ENCODE peak calls at places on chromosomes 16 and 17, in five cellular contexts. Z is CD4-positive, CD25-positive, alpha-beta regulatory T cell; G is effector memory CD4-positive, alpha-beta T cell; T is CD8-positive, alpha-beta memory T cell; E is CD4-positive, alpha-beta memory T cell. O is an unnamed sample. For H3K9me3, the result is how much of the 10 kb centered on the place peaks cover.

GRCh38 chr17:78784397-78784751 is 2.3 kb upstream of the CYTH1 start:
- DNase-seq in T (no peak), G (no peak), Z (no peak), E (no peak), O (no peak)

GRCh38 chr16:11990672-11991390 is 14.3 kb downstream of the SNX29 start:
- DNase-seq in E (no peak), Z (no peak), T (no peak), G (no peak), O (no peak)

GRCh38 chr17:63843387-63844292 is 1.2 kb upstream of the SMARCD2 start:
- DNase-seq in G (no peak), Z (peak), T (no peak), E (peak), O (no peak)

GRCh38 chr16:59535298-59535697 is 801.2 kb upstream of the GOT2 start:
- DNase-seq in T (no peak), Z (no peak), E (no peak), G (no peak), O (no peak)

GRCh38 chr16:65538945-65539344 is 417.1 kb upstream of the CDH11 start:
- DNase-seq in T (no peak), E (no peak), G (no peak), Z (no peak), O (no peak)

GRCh38 chr17:65231662-65232335 is 94.6 kb downstream of the RGS9 start:
- DNase-seq in Z (peak), T (no peak), E (peak), G (peak), O (no peak)

GRCh38 chr16:73176577-73177013 is 128.7 kb upstream of the ZFHX3 start:
- DNase-seq in Z (no peak), G (no peak), T (no peak), E (no peak), O (no peak)

GRCh38 chr16:84686702-84687298 is 13.0 kb upstream of the USP10 start:
- DNase-seq in G (no peak), E (no peak), Z (no peak), T (no peak), O (no peak)

GRCh38 chr17:10727192-10727591 is 2.6 kb downstream of the TMEM220 start:
- DNase-seq in E (no peak), Z (no peak), T (no peak), G (no peak), O (no peak)

GRCh38 chr17:82097187-82097918 is 683 bp downstream of the FASN start:
- DNase-seq in T (no peak), G (no peak), Z (peak), E (no peak), O (no peak)

GRCh38 chr16:48542020-48542473 is 67.9 kb downstream of the N4BP1 start:
- DNase-seq in G (no peak), E (no peak), T (no peak), Z (no peak), O (no peak)

GRCh38 chr17:14320098-14320497 is 19.2 kb downstream of the HS3ST3B1 start:
- DNase-seq in G (no peak), E (no peak), T (no peak), Z (no peak), O (no peak)

GRCh38 chr16:54242199-54242598 is 44.4 kb downstream of the IRX3 start:
- DNase-seq in E (no peak), G (no peak), Z (no peak), T (no peak), O (no peak)

GRCh38 chr16:85562102-85562786 is 50.9 kb upstream of the GSE1 start:
- DNase-seq in E (no peak), T (no peak), G (no peak), Z (no peak), O (no peak)

GRCh38 chr17:68424861-68425260 is 32.4 kb downstream of the WIPI1 start:
- DNase-seq in T (no peak), E (no peak), Z (no peak), G (no peak), O (no peak)

GRCh38 chr16:85227262-85227923 is 115.1 kb upstream of the CIBAR2 start:
- DNase-seq in T (no peak), E (no peak), G (no peak), Z (no peak), O (no peak)

GRCh38 chr16:30030011-30030685 is 923 bp downstream of the TLCD3B start:
- DNase-seq in T (no peak), E (no peak), Z (no peak), G (no peak), O (no peak)

GRCh38 chr17:29180788-29181160 is 576 bp upstream of the MYO18A start:
- DNase-seq in T (no peak), G (no peak), Z (no peak), E (no peak), O (no peak)

GRCh38 chr16:81544691-81545365 is 100.2 kb downstream of the CMIP start:
- DNase-seq in G (no peak), T (no peak), Z (no peak), E (no peak), O (no peak)

GRCh38 chr17:53449324-53449723 is 373.4 kb upstream of the KIF2B start:
- DNase-seq in Z (no peak), E (no peak), T (no peak), G (no peak), O (no peak)

GRCh38 chr17:73646409-73647305 is 2.4 kb upstream of the SDK2 start:
- DNase-seq in G (no peak), E (no peak), T (no peak), Z (no peak), O (peak)

GRCh38 chr17:30808785-30809286 is 15.7 kb downstream of the CRLF3 start:
- DNase-seq in G (no peak), T (peak), Z (peak), E (peak), O (peak)

GRCh38 chr17:28416703-28417311 is 10.8 kb upstream of the SLC46A1 start:
- DNase-seq in Z (peak), T (peak), G (no peak), E (peak), O (peak)

GRCh38 chr17:79623786-79624657 is 13.2 kb upstream of the RBFOX3 start:
- DNase-seq in Z (no peak), E (no peak), G (no peak), T (peak), O (no peak)

GRCh38 chr16:69150146-69150865 is 17.9 kb downstream of the UTP4 start:
- DNase-seq in E (peak), G (peak), Z (peak), T (peak), O (no peak)

GRCh38 chr16:79712273-79712672 is 111.7 kb upstream of the MAF start:
- DNase-seq in G (no peak), T (no peak), E (no peak), Z (no peak), O (no peak)

GRCh38 chr17:51439395-51440229 is 179.3 kb downstream of the UTP18 start:
- DNase-seq in Z (no peak), G (no peak), T (no peak), E (no peak), O (no peak)

GRCh38 chr16:69114346-69114975 is 9.0 kb downstream of the HAS3 start:
- DNase-seq in T (no peak), G (no peak), E (no peak), Z (no peak), O (no peak)

GRCh38 chr16:66703359-66704215 is 7.0 kb upstream of the CMTM4 start:
- DNase-seq in Z (no peak), G (no peak), T (no peak), E (no peak), O (no peak)

GRCh38 chr17:57568340-57568739 is 176.8 kb downstream of the CCDC182 start:
- DNase-seq in Z (no peak), T (no peak), G (no peak), E (no peak), O (no peak)

GRCh38 chr17:77516902-77517301 is 376.1 kb downstream of the SEC14L1 start:
- DNase-seq in Z (no peak), T (peak), G (peak), E (no peak), O (peak)

GRCh38 chr16:77596243-77596642 is 126.1 kb upstream of the NUDT7 start:
- DNase-seq in T (no peak), Z (no peak), G (no peak), E (no peak), O (no peak)

GRCh38 chr16:12482821-12483220 is 320.9 kb downstream of the CPPED1 start:
- DNase-seq in Z (no peak), G (no peak), E (no peak), T (no peak), O (no peak)

GRCh38 chr17:78915872-78916632 is 9.1 kb downstream of the TIMP2 start:
- DNase-seq in T (no peak), E (no peak), Z (no peak), G (no peak), O (no peak)

GRCh38 chr16:17723735-17724134 is 253.0 kb upstream of the XYLT1 start:
- DNase-seq in E (no peak), T (no peak), G (no peak), Z (no peak), O (no peak)

GRCh38 chr16:813204-813915 is 12.8 kb upstream of the GNG13 start:
- DNase-seq in G (no peak), E (peak), Z (peak), T (no peak), O (peak)

GRCh38 chr16:177394-177822 is 928 bp downstream of the HBA1 start:
- DNase-seq in T (no peak), E (no peak), Z (no peak), G (no peak), O (no peak)

GRCh38 chr17:39194089-39194984 is 3.1 kb downstream of the CACNB1 start:
- DNase-seq in E (no peak), T (no peak), G (no peak), Z (no peak), O (no peak)

DNA sequence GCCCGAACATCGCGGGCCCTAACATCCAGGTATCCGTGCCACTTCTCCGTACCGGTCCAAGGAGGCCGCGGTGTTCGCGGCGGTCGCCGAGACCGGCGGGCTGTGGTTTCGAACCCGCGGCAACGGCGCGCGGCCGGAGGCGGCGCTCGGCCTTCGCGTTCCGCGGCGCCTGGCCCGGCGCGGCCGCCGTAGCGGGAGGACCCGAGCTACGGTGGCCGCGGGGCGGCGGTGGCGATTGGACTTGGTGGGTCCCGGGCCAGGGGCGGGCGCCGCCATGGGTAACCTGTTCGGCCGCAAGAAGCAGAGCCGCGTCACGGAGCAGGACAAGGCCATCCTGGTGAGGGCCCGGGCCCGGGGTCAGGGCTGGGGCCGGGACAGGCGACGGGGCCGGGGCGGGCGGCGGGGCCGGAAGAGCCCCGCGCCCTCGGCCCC is at the start of gene CHMP6:
- DNase-seq in E (peak), G (peak), Z (peak), T (peak), O (peak)
- H3K27ac ChIP-seq in E (peak), G (peak), Z (peak), T (peak), O (peak)

GRCh38 chr17:75901727-75902126 is 3.0 kb downstream of the MRPL38 start:
- DNase-seq in E (no peak), T (no peak), G (no peak), Z (no peak), O (no peak)
- H3K9me3 ChIP-seq in E (under half), T (under half), G (under half), Z (under half), O (under half)

DNA sequence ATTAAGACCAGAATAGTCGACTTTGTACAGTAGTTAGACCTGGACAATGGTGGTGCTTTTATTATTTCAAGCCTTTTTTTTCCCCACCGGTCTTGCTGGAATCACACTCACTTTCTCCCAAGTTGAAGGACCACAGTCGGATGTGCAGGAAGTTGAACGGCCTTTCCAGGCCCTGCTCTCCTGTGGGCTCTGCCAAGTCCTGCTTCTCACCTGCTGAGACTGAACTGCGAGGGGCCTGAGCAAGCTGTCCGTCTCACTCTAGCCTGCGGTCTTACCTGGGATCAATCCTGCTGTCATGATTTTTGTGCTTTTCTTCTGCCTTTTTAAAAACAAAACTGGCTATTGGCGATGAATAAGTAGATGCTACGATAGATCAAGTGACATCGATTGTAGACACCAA is 1.3 kb downstream of the TLCD3A start:
- DNase-seq in E (no peak), G (no peak), T (no peak), Z (no peak), O (no peak)
- H3K27ac ChIP-seq in E (no peak), G (no peak), T (no peak), Z (no peak), O (no peak)

DNA sequence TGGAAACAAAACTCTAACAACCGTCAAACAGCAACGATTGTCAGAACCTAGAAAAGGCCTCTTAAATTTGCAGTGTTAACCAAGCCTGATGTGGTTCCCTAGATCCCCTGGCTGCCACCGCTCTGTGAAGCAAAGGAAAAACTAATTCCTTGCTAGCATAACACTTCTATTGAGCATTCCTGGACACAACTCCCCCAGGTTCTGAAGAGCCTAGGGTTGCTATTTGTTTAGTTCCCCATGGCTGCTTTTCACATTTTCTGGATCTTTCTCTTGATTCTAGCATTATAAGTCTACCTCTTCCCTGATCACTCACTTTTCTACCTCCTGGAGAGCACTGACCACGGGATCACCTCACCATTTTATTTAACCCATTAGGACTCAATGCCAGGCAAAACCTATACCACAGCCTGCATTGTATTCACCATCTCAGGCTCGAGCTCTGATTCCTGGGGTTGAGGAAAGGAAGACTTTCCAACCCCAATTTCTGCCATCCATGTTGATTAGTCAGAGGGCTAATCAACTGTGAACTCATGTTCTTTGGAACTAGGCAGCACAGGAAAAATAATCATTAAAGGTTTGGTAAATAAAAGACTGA is 692 bp upstream of the KCNJ16 start:
- DNase-seq in E (no peak), G (no peak), Z (no peak), T (no peak), O (no peak)
- H3K9me3 ChIP-seq in E (under half), G (under half), Z (under half), T (under half), O (under half)

GRCh38 chr16:55499951-55500350 is 8.9 kb upstream of the LPCAT2 start:
- DNase-seq in G (no peak), T (no peak), Z (no peak), E (no peak), O (no peak)

GRCh38 chr16:55499281-55499680 is 9.6 kb upstream of the LPCAT2 start:
- DNase-seq in T (no peak), G (no peak), Z (no peak), E (no peak), O (no peak)

GRCh38 chr16:55502801-55503366 is 6.0 kb upstream of the LPCAT2 start:
- DNase-seq in G (no peak), T (no peak), Z (no peak), E (no peak), O (no peak)

GRCh38 chr16:55503726-55504553 is 4.9 kb upstream of the LPCAT2 start:
- DNase-seq in G (no peak), Z (no peak), E (no peak), T (no peak), O (no peak)

GRCh38 chr16:55501549-55502322 is 7.1 kb upstream of the LPCAT2 start:
- DNase-seq in E (no peak), T (no peak), G (no peak), Z (no peak), O (no peak)
- H3K27ac ChIP-seq in E (no peak), T (no peak), G (no peak), Z (no peak), O (no peak)

GRCh38 chr16:31767267-31767666 is 106.3 kb upstream of the ZNF267 start:
- DNase-seq in T (no peak), G (no peak), Z (no peak), E (no peak), O (no peak)
- H3K9me3 ChIP-seq in T (half or more), G (half or more), Z (half or more), E (half or more), O (half or more)

DNA sequence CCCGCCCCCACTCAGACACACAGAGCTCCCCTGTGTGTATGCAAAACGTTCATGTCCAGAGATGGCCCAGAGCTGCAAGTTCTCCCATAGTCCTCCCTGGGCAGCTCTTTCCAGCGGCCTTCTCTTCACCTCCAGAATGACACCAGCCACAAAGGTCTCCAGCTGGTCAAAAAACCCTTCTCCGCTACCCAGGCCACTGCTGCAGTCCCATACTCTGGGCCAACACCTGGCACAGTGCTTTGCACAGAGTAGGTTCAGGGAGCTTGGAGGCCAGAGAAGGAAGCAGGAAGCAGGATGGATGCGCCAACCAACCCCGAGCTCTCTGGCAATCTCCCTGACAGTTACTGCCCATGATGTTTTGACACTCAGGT is 1.1 kb upstream of the STAT5B start:
- DNase-seq in E (no peak), Z (no peak), T (no peak), G (no peak), O (no peak)
- H3K27ac ChIP-seq in E (peak), Z (peak), T (peak), G (peak), O (no peak)

DNA sequence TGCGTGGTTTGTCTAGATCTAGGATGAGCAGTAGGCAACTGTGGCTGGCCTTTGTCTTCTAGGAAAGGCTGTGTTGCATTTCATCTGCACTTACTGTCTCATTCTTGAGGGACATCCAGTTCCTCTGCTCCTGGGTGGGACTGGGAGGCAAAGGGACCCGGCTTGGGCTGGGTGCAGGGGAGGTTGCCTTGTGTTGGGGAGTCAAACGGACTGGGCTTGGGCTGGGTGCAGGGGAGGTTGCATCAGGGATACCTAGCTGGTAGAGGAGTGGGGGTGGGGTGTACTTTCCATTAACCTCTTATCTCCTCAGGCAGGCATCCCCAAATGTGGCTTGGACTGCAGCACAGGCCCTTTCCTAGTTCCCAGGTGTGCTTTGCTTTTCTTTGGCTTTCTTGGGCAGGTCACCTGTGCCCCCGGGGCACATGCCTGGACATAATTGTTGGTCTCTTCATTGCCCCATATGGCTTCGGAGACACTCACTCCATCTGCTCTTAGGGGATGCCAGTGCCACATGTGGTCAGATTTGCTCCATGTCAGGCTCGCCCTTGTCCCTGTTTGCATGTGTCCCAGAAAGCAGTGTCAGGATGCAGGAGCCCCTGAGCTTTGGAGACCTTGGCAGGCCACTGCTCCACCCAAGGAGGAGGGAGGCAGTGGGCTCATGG is 1682.9 kb downstream of the TP53TG3F start:
- DNase-seq in Z (no peak), E (no peak), T (no peak), G (no peak), O (no peak)
- H3K9me3 ChIP-seq in Z (under half), E (under half), T (under half), G (under half), O (under half)

O was measured in CD8-positive, alpha-beta T cell.